ENCODE peak calls at places on chromosomes 5 and 9, in five cellular contexts. V is astrocyte of the spinal cord; B is cardiac fibroblast; C is effector memory CD4-positive, alpha-beta T cell; Z is stimulated activated CD8-positive, alpha-beta memory T cell treated with anti-CD3 and anti-CD28 coated beads, Interleukin-2, amount 100 ng/mL, for 1 hour. T is an unnamed sample.

GRCh38 chr5:55708732-55709131 is 3.4 kb downstream of the SLC38A9 start:
- DNase-seq in V (peak), B (peak), C (no peak), Z (no peak), T (no peak)

GRCh38 chr5:3886521-3887461 is 291.2 kb downstream of the IRX1 start:
- DNase-seq in V (no peak), B (no peak), C (no peak), Z (no peak), T (no peak)

GRCh38 chr5:80782626-80783025 is 127.8 kb upstream of the DHFR start:
- DNase-seq in V (no peak), B (no peak), C (no peak), Z (no peak), T (no peak)

GRCh38 chr9:95880011-95880690 is 4.7 kb downstream of the ERCC6L2 start:
- DNase-seq in V (peak), B (peak), C (no peak), Z (no peak), T (peak)

GRCh38 chr9:38681747-38682227 is 38.1 kb downstream of the FAM240B start:
- DNase-seq in V (peak), B (peak), C (no peak), Z (no peak), T (peak)

GRCh38 chr9:136286359-136286986 is 17.4 kb downstream of the CCDC187 start:
- DNase-seq in V (no peak), B (no peak), C (no peak), Z (no peak), T (no peak)

GRCh38 chr5:149345892-149346222 is 558 bp downstream of the GRPEL2 start:
- DNase-seq in V (peak), B (peak), C (no peak), Z (no peak), T (no peak)

GRCh38 chr9:87668222-87668621 is 57.7 kb upstream of the CTSL start:
- DNase-seq in V (no peak), B (no peak), C (no peak), Z (no peak), T (no peak)

GRCh38 chr9:77735515-77735914 is 87.4 kb upstream of the GNA14 start:
- DNase-seq in V (peak), B (peak), C (no peak), Z (no peak), T (peak)

GRCh38 chr5:57432876-57433275 is 49.7 kb downstream of the ACTBL2 start:
- DNase-seq in V (no peak), B (peak), C (no peak), Z (no peak), T (no peak)

GRCh38 chr9:128399851-128400250 is 20.8 kb upstream of the CERCAM start:
- DNase-seq in V (no peak), B (no peak), C (no peak), Z (no peak), T (no peak)

GRCh38 chr5:77620404-77620803 is 18.1 kb downstream of the OTP start:
- DNase-seq in V (no peak), B (no peak), C (no peak), Z (no peak), T (no peak)

GRCh38 chr5:143404416-143405062 is 1.1 kb upstream of the NR3C1 start:
- DNase-seq in V (peak), B (peak), C (peak), Z (peak), T (peak)

GRCh38 chr9:120312031-120312430 is 267.9 kb downstream of the CDK5RAP2 start:
- DNase-seq in V (no peak), B (no peak), C (no peak), Z (no peak), T (no peak)

GRCh38 chr9:68974431-68974830 is 39.5 kb downstream of the PRKACG start:
- DNase-seq in V (no peak), B (no peak), C (no peak), Z (no peak), T (no peak)

GRCh38 chr5:77337716-77338115 is 127.2 kb downstream of the PDE8B start:
- DNase-seq in V (no peak), B (no peak), C (no peak), Z (no peak), T (no peak)

GRCh38 chr5:174998131-174998730 is 273.8 kb downstream of the MSX2 start:
- DNase-seq in V (no peak), B (no peak), C (no peak), Z (no peak), T (no peak)

GRCh38 chr5:170218730-170219129 is 14.1 kb upstream of the C5orf58 start:
- DNase-seq in V (no peak), B (no peak), C (no peak), Z (no peak), T (no peak)

GRCh38 chr5:31096238-31096865 is 97.1 kb upstream of the CDH6 start:
- DNase-seq in V (peak), B (peak), C (no peak), Z (no peak), T (peak)

GRCh38 chr5:68343421-68343826 is 127.9 kb downstream of the PIK3R1 start:
- DNase-seq in V (peak), B (peak), C (no peak), Z (no peak), T (peak)

GRCh38 chr5:132238169-132238744 is 10.6 kb upstream of the P4HA2 start:
- DNase-seq in V (peak), B (peak), C (peak), Z (peak), T (peak)

GRCh38 chr9:34996905-34997279 is 7.3 kb downstream of the DNAJB5 start:
- DNase-seq in V (no peak), B (no peak), C (no peak), Z (no peak), T (no peak)

GRCh38 chr5:159156839-159157238 is 52.5 kb downstream of the RNF145 start:
- DNase-seq in V (peak), B (peak), C (no peak), Z (no peak), T (peak)

GRCh38 chr5:44691811-44692210 is 116.9 kb upstream of the MRPS30 start:
- DNase-seq in V (no peak), B (no peak), C (no peak), Z (no peak), T (no peak)

GRCh38 chr5:146342519-146342881 is 3.9 kb downstream of the POU4F3 start:
- DNase-seq in V (no peak), B (no peak), C (no peak), Z (no peak), T (no peak)

GRCh38 chr9:127950513-127951210 is 13.0 kb upstream of the DPM2 start:
- DNase-seq in V (no peak), B (no peak), C (no peak), Z (no peak), T (no peak)

GRCh38 chr5:31052937-31053658 is 140.4 kb upstream of the CDH6 start:
- DNase-seq in V (no peak), B (no peak), C (no peak), Z (no peak), T (no peak)

GRCh38 chr5:180172447-180173197 is 36.4 kb downstream of the RASGEF1C start:
- DNase-seq in V (no peak), B (peak), C (no peak), Z (no peak), T (no peak)

GRCh38 chr9:108262836-108263235 is 593.0 kb downstream of the ACTL7B start:
- DNase-seq in V (no peak), B (no peak), C (no peak), Z (no peak), T (no peak)

GRCh38 chr9:88007291-88007650 is 32.9 kb upstream of the CDK20 start:
- DNase-seq in V (peak), B (no peak), C (no peak), Z (no peak), T (no peak)

GRCh38 chr9:95494416-95495371 is 22.1 kb downstream of the PTCH1 start:
- DNase-seq in V (peak), B (no peak), C (peak), Z (peak), T (no peak)

GRCh38 chr9:129505270-129505881 is 115.5 kb downstream of the C9orf50 start:
- DNase-seq in V (no peak), B (no peak), C (no peak), Z (no peak), T (no peak)

GRCh38 chr5:1797855-1798254 is 1.8 kb downstream of the MRPL36 start:
- DNase-seq in V (no peak), B (no peak), C (no peak), Z (no peak), T (no peak)

GRCh38 chr9:96376926-96377874 is 6.3 kb downstream of the SLC35D2 start:
- DNase-seq in V (peak), B (peak), C (no peak), Z (no peak), T (peak)

GRCh38 chr9:114098660-114099522 is at the start of gene KIF12:
- DNase-seq in V (no peak), B (no peak), C (no peak), Z (no peak), T (no peak)

GRCh38 chr5:7869474-7870136 is 657 bp downstream of the MTRR start:
- DNase-seq in V (no peak), B (peak), C (no peak), Z (no peak), T (no peak)